ENCODE peak calls at places on chromosomes 5 and 9, in four cellular contexts. D is brain microvascular endothelial cell; S is activated CD4-positive, CD25-positive, alpha-beta regulatory T cell treated with anti-CD3 and anti-CD28 coated beads, Interleukin-2, amount 50 U/mL, for 16 hours; F is globus pallidus. Q is an unnamed sample.

GRCh38 chr9:129225815-129226214 is 47.8 kb upstream of the IER5L start:
- DNase-seq in D (peak), S (no peak), F (no peak), Q (no peak)

GRCh38 chr9:95057121-95057520 is 260.4 kb downstream of the FANCC start:
- DNase-seq in D (peak), S (no peak), F (peak), Q (no peak)

GRCh38 chr5:10634562-10634961 is 70.7 kb downstream of the ANKRD33B start:
- DNase-seq in D (no peak), S (no peak), F (no peak), Q (no peak)

GRCh38 chr9:69175488-69175872 is 1.4 kb downstream of the TJP2 start:
- DNase-seq in D (no peak), S (no peak), F (no peak), Q (no peak)

GRCh38 chr5:56147679-56148230 is 85.4 kb downstream of the ANKRD55 start:
- DNase-seq in D (no peak), S (no peak), F (peak), Q (no peak)

GRCh38 chr5:150624334-150625163 is 15.9 kb upstream of the SYNPO start:
- DNase-seq in D (no peak), S (no peak), F (no peak), Q (peak)

GRCh38 chr5:167939686-167940085 is 351.8 kb upstream of the WWC1 start:
- DNase-seq in D (no peak), S (no peak), F (no peak), Q (no peak)

GRCh38 chr5:144596517-144596916 is 425.8 kb downstream of the KCTD16 start:
- DNase-seq in D (no peak), S (no peak), F (no peak), Q (no peak)

GRCh38 chr5:10563132-10563939 is 534 bp upstream of the ANKRD33B start:
- DNase-seq in D (peak), S (no peak), F (no peak), Q (peak)

GRCh38 chr5:59301727-59302126 is 591.8 kb downstream of the PDE4D start:
- DNase-seq in D (no peak), S (no peak), F (no peak), Q (no peak)

GRCh38 chr5:92390657-92391056 is 1007.5 kb upstream of the ARRDC3 start:
- DNase-seq in D (no peak), S (no peak), F (no peak), Q (no peak)

GRCh38 chr5:27241564-27242257 is 203.3 kb upstream of the CDH9 start:
- DNase-seq in D (peak), S (no peak), F (no peak), Q (no peak)

GRCh38 chr9:137745541-137745991 is 126.8 kb downstream of the EHMT1 start:
- DNase-seq in D (peak), S (no peak), F (no peak), Q (no peak)

GRCh38 chr5:52989781-52990530 is 804 bp downstream of the ITGA2 start:
- DNase-seq in D (peak), S (no peak), F (peak), Q (peak)

GRCh38 chr9:14961372-14962068 is 51.3 kb upstream of the FREM1 start:
- DNase-seq in D (no peak), S (no peak), F (no peak), Q (peak)

GRCh38 chr9:83544002-83544698 is 5.9 kb upstream of the FRMD3 start:
- DNase-seq in D (peak), S (no peak), F (peak), Q (peak)

GRCh38 chr5:153748823-153749222 is 258.4 kb downstream of the GRIA1 start:
- DNase-seq in D (no peak), S (no peak), F (no peak), Q (no peak)

GRCh38 chr9:3528466-3528865 is 2.7 kb upstream of the RFX3 start:
- DNase-seq in D (no peak), S (peak), F (no peak), Q (no peak)

GRCh38 chr9:33329117-33329563 is 38.8 kb downstream of the NFX1 start:
- DNase-seq in D (peak), S (no peak), F (no peak), Q (peak)

GRCh38 chr9:95078516-95078915 is 239.0 kb downstream of the FANCC start:
- DNase-seq in D (no peak), S (no peak), F (no peak), Q (no peak)

GRCh38 chr9:21096172-21096900 is 18.6 kb upstream of the IFNB1 start:
- DNase-seq in D (peak), S (no peak), F (peak), Q (no peak)